ENCODE peak calls at places on chromosomes 7 and 10, in seven cellular contexts. One of them, this sample, is unnamed.

GRCh38 chr10:60456053-60456452 is 66.4 kb upstream of the ANK3 start:
- DNase-seq in activated T-cell treated with anti-CD3 and anti-CD28 coated beads, Interleukin-2, amount 50 U/mL, for 72 hours: no peak
- DNase-seq in A549: no peak
- DNase-seq in NCI-H774: no peak
- DNase-seq in NCI-H345: no peak
- DNase-seq in stimulated activated CD8-positive, alpha-beta memory T cell treated with anti-CD3 and anti-CD28 coated beads, Interleukin-4, amount 100 ng/mL, for 1 hour: no peak
- DNase-seq in NCI-H1105: no peak
- DNase-seq in this sample: no peak

GRCh38 chr10:32413513-32413912 is 32.4 kb upstream of the CCDC7 start:
- DNase-seq in activated T-cell treated with anti-CD3 and anti-CD28 coated beads, Interleukin-2, amount 50 U/mL, for 72 hours: peak; percentile 76
- DNase-seq in A549: peak; percentile 25
- DNase-seq in NCI-H774: no peak
- DNase-seq in NCI-H345: no peak
- DNase-seq in stimulated activated CD8-positive, alpha-beta memory T cell treated with anti-CD3 and anti-CD28 coated beads, Interleukin-4, amount 100 ng/mL, for 1 hour: no peak
- DNase-seq in NCI-H1105: no peak
- DNase-seq in this sample: peak; percentile 80

GRCh38 chr10:101367569-101368453 is 13.8 kb downstream of the BTRC start:
- DNase-seq in activated T-cell treated with anti-CD3 and anti-CD28 coated beads, Interleukin-2, amount 50 U/mL, for 72 hours: peak; percentile 5
- DNase-seq in A549: peak; percentile 71
- DNase-seq in NCI-H774: no peak
- DNase-seq in NCI-H345: no peak
- DNase-seq in stimulated activated CD8-positive, alpha-beta memory T cell treated with anti-CD3 and anti-CD28 coated beads, Interleukin-4, amount 100 ng/mL, for 1 hour: no peak
- DNase-seq in NCI-H1105: no peak
- DNase-seq in this sample: peak; percentile 29

GRCh38 chr10:81655986-81656385 is 219.0 kb upstream of the NRG3 start:
- DNase-seq in activated T-cell treated with anti-CD3 and anti-CD28 coated beads, Interleukin-2, amount 50 U/mL, for 72 hours: no peak
- DNase-seq in A549: no peak
- DNase-seq in NCI-H774: no peak
- DNase-seq in NCI-H345: no peak
- DNase-seq in stimulated activated CD8-positive, alpha-beta memory T cell treated with anti-CD3 and anti-CD28 coated beads, Interleukin-4, amount 100 ng/mL, for 1 hour: no peak
- DNase-seq in NCI-H1105: no peak
- DNase-seq in this sample: no peak

GRCh38 chr7:68841004-68841403 is 757.3 kb upstream of the AUTS2 start:
- DNase-seq in activated T-cell treated with anti-CD3 and anti-CD28 coated beads, Interleukin-2, amount 50 U/mL, for 72 hours: no peak
- DNase-seq in A549: no peak
- DNase-seq in NCI-H774: no peak
- DNase-seq in NCI-H345: no peak
- DNase-seq in stimulated activated CD8-positive, alpha-beta memory T cell treated with anti-CD3 and anti-CD28 coated beads, Interleukin-4, amount 100 ng/mL, for 1 hour: no peak
- DNase-seq in NCI-H1105: no peak
- DNase-seq in this sample: peak; percentile 29

GRCh38 chr10:49610735-49611165 is 640 bp downstream of the SLC18A3 start:
- DNase-seq in activated T-cell treated with anti-CD3 and anti-CD28 coated beads, Interleukin-2, amount 50 U/mL, for 72 hours: no peak
- DNase-seq in A549: no peak
- DNase-seq in NCI-H774: no peak
- DNase-seq in NCI-H345: no peak
- DNase-seq in stimulated activated CD8-positive, alpha-beta memory T cell treated with anti-CD3 and anti-CD28 coated beads, Interleukin-4, amount 100 ng/mL, for 1 hour: no peak
- DNase-seq in NCI-H1105: no peak
- DNase-seq in this sample: no peak

GRCh38 chr7:2260820-2261219 is 18.8 kb downstream of the NUDT1 start:
- DNase-seq in activated T-cell treated with anti-CD3 and anti-CD28 coated beads, Interleukin-2, amount 50 U/mL, for 72 hours: no peak
- DNase-seq in A549: peak; percentile 88
- DNase-seq in NCI-H774: no peak
- DNase-seq in NCI-H345: peak; percentile 92
- DNase-seq in stimulated activated CD8-positive, alpha-beta memory T cell treated with anti-CD3 and anti-CD28 coated beads, Interleukin-4, amount 100 ng/mL, for 1 hour: no peak
- DNase-seq in NCI-H1105: peak; percentile 79
- DNase-seq in this sample: no peak

GRCh38 chr7:142459557-142459963 is 201.7 kb upstream of the PRSS58 start:
- DNase-seq in activated T-cell treated with anti-CD3 and anti-CD28 coated beads, Interleukin-2, amount 50 U/mL, for 72 hours: no peak
- DNase-seq in A549: peak; percentile 30
- DNase-seq in NCI-H774: no peak
- DNase-seq in NCI-H345: peak; percentile 29
- DNase-seq in stimulated activated CD8-positive, alpha-beta memory T cell treated with anti-CD3 and anti-CD28 coated beads, Interleukin-4, amount 100 ng/mL, for 1 hour: no peak
- DNase-seq in NCI-H1105: peak; percentile 19
- DNase-seq in this sample: peak; percentile 58

GRCh38 chr7:116731019-116731388 is 59.0 kb downstream of the MET start:
- DNase-seq in activated T-cell treated with anti-CD3 and anti-CD28 coated beads, Interleukin-2, amount 50 U/mL, for 72 hours: no peak
- DNase-seq in A549: no peak
- DNase-seq in NCI-H774: no peak
- DNase-seq in NCI-H345: no peak
- DNase-seq in stimulated activated CD8-positive, alpha-beta memory T cell treated with anti-CD3 and anti-CD28 coated beads, Interleukin-4, amount 100 ng/mL, for 1 hour: no peak
- DNase-seq in NCI-H1105: no peak
- DNase-seq in this sample: no peak

GRCh38 chr10:112367516-112367915 is 6.4 kb upstream of the ACSL5 start:
- DNase-seq in activated T-cell treated with anti-CD3 and anti-CD28 coated beads, Interleukin-2, amount 50 U/mL, for 72 hours: no peak
- DNase-seq in A549: no peak
- DNase-seq in NCI-H774: no peak
- DNase-seq in NCI-H345: no peak
- DNase-seq in stimulated activated CD8-positive, alpha-beta memory T cell treated with anti-CD3 and anti-CD28 coated beads, Interleukin-4, amount 100 ng/mL, for 1 hour: no peak
- DNase-seq in NCI-H1105: no peak
- DNase-seq in this sample: no peak

GRCh38 chr10:132172091-132173066 is 14.4 kb upstream of the DPYSL4 start:
- DNase-seq in activated T-cell treated with anti-CD3 and anti-CD28 coated beads, Interleukin-2, amount 50 U/mL, for 72 hours: no peak
- DNase-seq in A549: no peak
- DNase-seq in NCI-H774: no peak
- DNase-seq in NCI-H345: no peak
- DNase-seq in stimulated activated CD8-positive, alpha-beta memory T cell treated with anti-CD3 and anti-CD28 coated beads, Interleukin-4, amount 100 ng/mL, for 1 hour: no peak
- DNase-seq in NCI-H1105: no peak
- DNase-seq in this sample: no peak

GRCh38 chr7:17415955-17416354 is 117.5 kb downstream of the AHR start:
- DNase-seq in activated T-cell treated with anti-CD3 and anti-CD28 coated beads, Interleukin-2, amount 50 U/mL, for 72 hours: no peak
- DNase-seq in A549: no peak
- DNase-seq in NCI-H774: no peak
- DNase-seq in NCI-H345: no peak
- DNase-seq in stimulated activated CD8-positive, alpha-beta memory T cell treated with anti-CD3 and anti-CD28 coated beads, Interleukin-4, amount 100 ng/mL, for 1 hour: no peak
- DNase-seq in NCI-H1105: no peak
- DNase-seq in this sample: no peak

GRCh38 chr7:106075937-106076336 is 36.2 kb downstream of the SYPL1 start:
- DNase-seq in activated T-cell treated with anti-CD3 and anti-CD28 coated beads, Interleukin-2, amount 50 U/mL, for 72 hours: no peak
- DNase-seq in A549: no peak
- DNase-seq in NCI-H774: no peak
- DNase-seq in NCI-H345: peak; percentile 58
- DNase-seq in stimulated activated CD8-positive, alpha-beta memory T cell treated with anti-CD3 and anti-CD28 coated beads, Interleukin-4, amount 100 ng/mL, for 1 hour: no peak
- DNase-seq in NCI-H1105: no peak
- DNase-seq in this sample: no peak

GRCh38 chr7:76329479-76329878 is 27.0 kb downstream of the HSPB1 start:
- DNase-seq in activated T-cell treated with anti-CD3 and anti-CD28 coated beads, Interleukin-2, amount 50 U/mL, for 72 hours: no peak
- DNase-seq in A549: no peak
- DNase-seq in NCI-H774: no peak
- DNase-seq in NCI-H345: no peak
- DNase-seq in stimulated activated CD8-positive, alpha-beta memory T cell treated with anti-CD3 and anti-CD28 coated beads, Interleukin-4, amount 100 ng/mL, for 1 hour: no peak
- DNase-seq in NCI-H1105: no peak
- DNase-seq in this sample: no peak

GRCh38 chr7:94182066-94182465 is 177.9 kb upstream of the BET1 start:
- DNase-seq in activated T-cell treated with anti-CD3 and anti-CD28 coated beads, Interleukin-2, amount 50 U/mL, for 72 hours: no peak
- DNase-seq in A549: peak; percentile 2
- DNase-seq in NCI-H774: no peak
- DNase-seq in NCI-H345: no peak
- DNase-seq in stimulated activated CD8-positive, alpha-beta memory T cell treated with anti-CD3 and anti-CD28 coated beads, Interleukin-4, amount 100 ng/mL, for 1 hour: no peak
- DNase-seq in NCI-H1105: no peak
- DNase-seq in this sample: peak; percentile 53

GRCh38 chr7:27186450-27187157 is 1.6 kb upstream of the HOXA11 start:
- DNase-seq in activated T-cell treated with anti-CD3 and anti-CD28 coated beads, Interleukin-2, amount 50 U/mL, for 72 hours: no peak
- DNase-seq in A549: no peak
- DNase-seq in NCI-H774: no peak
- DNase-seq in NCI-H345: no peak
- DNase-seq in stimulated activated CD8-positive, alpha-beta memory T cell treated with anti-CD3 and anti-CD28 coated beads, Interleukin-4, amount 100 ng/mL, for 1 hour: no peak
- DNase-seq in NCI-H1105: no peak
- DNase-seq in this sample: no peak

GRCh38 chr7:1397491-1398327 is 61.6 kb downstream of the MICALL2 start:
- DNase-seq in activated T-cell treated with anti-CD3 and anti-CD28 coated beads, Interleukin-2, amount 50 U/mL, for 72 hours: no peak
- DNase-seq in A549: no peak
- DNase-seq in NCI-H774: no peak
- DNase-seq in NCI-H345: no peak
- DNase-seq in stimulated activated CD8-positive, alpha-beta memory T cell treated with anti-CD3 and anti-CD28 coated beads, Interleukin-4, amount 100 ng/mL, for 1 hour: no peak
- DNase-seq in NCI-H1105: no peak
- DNase-seq in this sample: peak; percentile 48

GRCh38 chr10:74058071-74058470 is 60.2 kb downstream of the VCL start:
- DNase-seq in activated T-cell treated with anti-CD3 and anti-CD28 coated beads, Interleukin-2, amount 50 U/mL, for 72 hours: no peak
- DNase-seq in A549: no peak
- DNase-seq in NCI-H774: no peak
- DNase-seq in NCI-H345: no peak
- DNase-seq in stimulated activated CD8-positive, alpha-beta memory T cell treated with anti-CD3 and anti-CD28 coated beads, Interleukin-4, amount 100 ng/mL, for 1 hour: no peak
- DNase-seq in NCI-H1105: no peak
- DNase-seq in this sample: no peak

GRCh38 chr10:117684211-117684610 is 141.7 kb downstream of the EMX2 start:
- DNase-seq in activated T-cell treated with anti-CD3 and anti-CD28 coated beads, Interleukin-2, amount 50 U/mL, for 72 hours: no peak
- DNase-seq in A549: no peak
- DNase-seq in NCI-H774: no peak
- DNase-seq in NCI-H345: no peak
- DNase-seq in stimulated activated CD8-positive, alpha-beta memory T cell treated with anti-CD3 and anti-CD28 coated beads, Interleukin-4, amount 100 ng/mL, for 1 hour: no peak
- DNase-seq in NCI-H1105: no peak
- DNase-seq in this sample: no peak

GRCh38 chr10:116723428-116724281 is 18.7 kb downstream of the HSPA12A start:
- DNase-seq in activated T-cell treated with anti-CD3 and anti-CD28 coated beads, Interleukin-2, amount 50 U/mL, for 72 hours: peak; percentile 36
- DNase-seq in A549: no peak
- DNase-seq in NCI-H774: no peak
- DNase-seq in NCI-H345: no peak
- DNase-seq in stimulated activated CD8-positive, alpha-beta memory T cell treated with anti-CD3 and anti-CD28 coated beads, Interleukin-4, amount 100 ng/mL, for 1 hour: no peak
- DNase-seq in NCI-H1105: no peak
- DNase-seq in this sample: no peak

GRCh38 chr7:125512373-125512772 is 582.7 kb upstream of the POT1 start:
- DNase-seq in activated T-cell treated with anti-CD3 and anti-CD28 coated beads, Interleukin-2, amount 50 U/mL, for 72 hours: no peak
- DNase-seq in A549: no peak
- DNase-seq in NCI-H774: no peak
- DNase-seq in NCI-H345: no peak
- DNase-seq in stimulated activated CD8-positive, alpha-beta memory T cell treated with anti-CD3 and anti-CD28 coated beads, Interleukin-4, amount 100 ng/mL, for 1 hour: no peak
- DNase-seq in NCI-H1105: no peak
- DNase-seq in this sample: no peak

GRCh38 chr7:2509298-2509906 is 10.2 kb upstream of the LFNG start:
- DNase-seq in activated T-cell treated with anti-CD3 and anti-CD28 coated beads, Interleukin-2, amount 50 U/mL, for 72 hours: no peak
- DNase-seq in A549: no peak
- DNase-seq in NCI-H774: no peak
- DNase-seq in NCI-H345: no peak
- DNase-seq in stimulated activated CD8-positive, alpha-beta memory T cell treated with anti-CD3 and anti-CD28 coated beads, Interleukin-4, amount 100 ng/mL, for 1 hour: no peak
- DNase-seq in NCI-H1105: no peak
- DNase-seq in this sample: no peak

GRCh38 chr7:81231203-81231922 is 312.5 kb upstream of the SEMA3C start:
- DNase-seq in activated T-cell treated with anti-CD3 and anti-CD28 coated beads, Interleukin-2, amount 50 U/mL, for 72 hours: no peak
- DNase-seq in A549: no peak
- DNase-seq in NCI-H774: no peak
- DNase-seq in NCI-H345: no peak
- DNase-seq in stimulated activated CD8-positive, alpha-beta memory T cell treated with anti-CD3 and anti-CD28 coated beads, Interleukin-4, amount 100 ng/mL, for 1 hour: no peak
- DNase-seq in NCI-H1105: peak; percentile 52
- DNase-seq in this sample: no peak

GRCh38 chr7:30990316-30991029 is 26.7 kb downstream of the GHRHR start:
- DNase-seq in activated T-cell treated with anti-CD3 and anti-CD28 coated beads, Interleukin-2, amount 50 U/mL, for 72 hours: no peak
- DNase-seq in A549: no peak
- DNase-seq in NCI-H774: no peak
- DNase-seq in NCI-H345: no peak
- DNase-seq in stimulated activated CD8-positive, alpha-beta memory T cell treated with anti-CD3 and anti-CD28 coated beads, Interleukin-4, amount 100 ng/mL, for 1 hour: no peak
- DNase-seq in NCI-H1105: no peak
- DNase-seq in this sample: no peak

GRCh38 chr10:24432478-24433416 is 223.8 kb downstream of the KIAA1217 start:
- DNase-seq in activated T-cell treated with anti-CD3 and anti-CD28 coated beads, Interleukin-2, amount 50 U/mL, for 72 hours: no peak
- DNase-seq in A549: no peak
- DNase-seq in NCI-H774: no peak
- DNase-seq in NCI-H345: no peak
- DNase-seq in stimulated activated CD8-positive, alpha-beta memory T cell treated with anti-CD3 and anti-CD28 coated beads, Interleukin-4, amount 100 ng/mL, for 1 hour: no peak
- DNase-seq in NCI-H1105: no peak
- DNase-seq in this sample: no peak

This sample was measured in AG08395.